ENCODE peak calls at places on chromosomes 2 and 18, in six cellular contexts. One of them, this sample, is unnamed.

GRCh38 chr18:42274488-42275137 is 319.6 kb downstream of the PIK3C3 start:
- DNase-seq in neuronal stem cell: no peak
- DNase-seq in H1: no peak
- DNase-seq in mesendoderm: peak
- DNase-seq in IMR-90: peak
- DNase-seq in H9: peak
- DNase-seq in this sample: peak

GRCh38 chr18:76709659-76710645 is 112.4 kb upstream of the ZNF236 start:
- DNase-seq in neuronal stem cell: peak
- DNase-seq in H1: peak
- DNase-seq in mesendoderm: peak
- DNase-seq in IMR-90: peak
- DNase-seq in H9: peak
- DNase-seq in this sample: peak

GRCh38 chr2:219300022-219300421 is 9.2 kb downstream of the PTPRN start:
- DNase-seq in neuronal stem cell: no peak
- DNase-seq in H1: no peak
- DNase-seq in mesendoderm: no peak
- DNase-seq in IMR-90: no peak
- DNase-seq in H9: no peak
- DNase-seq in this sample: no peak

GRCh38 chr2:71934595-71935263 is 212.9 kb downstream of the CYP26B1 start:
- DNase-seq in neuronal stem cell: no peak
- DNase-seq in H1: no peak
- DNase-seq in mesendoderm: peak
- DNase-seq in IMR-90: no peak
- DNase-seq in H9: no peak
- DNase-seq in this sample: no peak

GRCh38 chr2:203804766-203805484 is 62.6 kb upstream of the CTLA4 start:
- DNase-seq in neuronal stem cell: no peak
- DNase-seq in H1: no peak
- DNase-seq in mesendoderm: no peak
- DNase-seq in IMR-90: peak
- DNase-seq in H9: no peak
- DNase-seq in this sample: no peak

GRCh38 chr2:43324589-43325447 is 98.4 kb upstream of the ZFP36L2 start:
- DNase-seq in neuronal stem cell: no peak
- DNase-seq in H1: no peak
- DNase-seq in mesendoderm: no peak
- DNase-seq in IMR-90: no peak
- DNase-seq in H9: no peak
- DNase-seq in this sample: peak

GRCh38 chr18:75811156-75811555 is 383.7 kb upstream of the SMIM21 start:
- DNase-seq in neuronal stem cell: no peak
- DNase-seq in H1: no peak
- DNase-seq in mesendoderm: peak
- DNase-seq in IMR-90: no peak
- DNase-seq in H9: no peak
- DNase-seq in this sample: no peak

GRCh38 chr2:61006486-61007105 is 10.9 kb upstream of the PEX13 start:
- DNase-seq in neuronal stem cell: no peak
- DNase-seq in H1: no peak
- DNase-seq in mesendoderm: no peak
- DNase-seq in IMR-90: no peak
- DNase-seq in H9: no peak
- DNase-seq in this sample: no peak

GRCh38 chr2:231533086-231533776 is 3.0 kb upstream of the NMUR1 start:
- DNase-seq in neuronal stem cell: no peak
- DNase-seq in H1: no peak
- DNase-seq in mesendoderm: peak
- DNase-seq in IMR-90: no peak
- DNase-seq in H9: no peak
- DNase-seq in this sample: no peak

GRCh38 chr18:78696698-78697435 is 282.8 kb upstream of the SALL3 start:
- DNase-seq in neuronal stem cell: no peak
- DNase-seq in H1: no peak
- DNase-seq in mesendoderm: no peak
- DNase-seq in IMR-90: no peak
- DNase-seq in H9: no peak
- DNase-seq in this sample: no peak

GRCh38 chr2:204503869-204504268 is 41.4 kb upstream of the PARD3B start:
- DNase-seq in neuronal stem cell: no peak
- DNase-seq in H1: no peak
- DNase-seq in mesendoderm: no peak
- DNase-seq in IMR-90: peak
- DNase-seq in H9: no peak
- DNase-seq in this sample: peak

GRCh38 chr2:27647289-27647688 is 16.1 kb downstream of the SUPT7L start:
- DNase-seq in neuronal stem cell: no peak
- DNase-seq in H1: no peak
- DNase-seq in mesendoderm: no peak
- DNase-seq in IMR-90: peak
- DNase-seq in H9: no peak
- DNase-seq in this sample: no peak

GRCh38 chr2:129763190-129763846 is 216.1 kb upstream of the RAB6C start:
- DNase-seq in neuronal stem cell: no peak
- DNase-seq in H1: no peak
- DNase-seq in mesendoderm: no peak
- DNase-seq in IMR-90: no peak
- DNase-seq in H9: peak
- DNase-seq in this sample: no peak

GRCh38 chr2:238136820-238137537 is 1.5 kb upstream of the KLHL30 start:
- DNase-seq in neuronal stem cell: no peak
- DNase-seq in H1: no peak
- DNase-seq in mesendoderm: no peak
- DNase-seq in IMR-90: peak
- DNase-seq in H9: no peak
- DNase-seq in this sample: peak

GRCh38 chr2:173766537-173767289 is 198.5 kb downstream of the SP3 start:
- DNase-seq in neuronal stem cell: no peak
- DNase-seq in H1: no peak
- DNase-seq in mesendoderm: no peak
- DNase-seq in IMR-90: no peak
- DNase-seq in H9: no peak
- DNase-seq in this sample: no peak

GRCh38 chr2:176638167-176639015 is 369.1 kb downstream of the MTX2 start:
- DNase-seq in neuronal stem cell: peak
- DNase-seq in H1: no peak
- DNase-seq in mesendoderm: peak
- DNase-seq in IMR-90: peak
- DNase-seq in H9: peak
- DNase-seq in this sample: peak

GRCh38 chr2:231278868-231279267 is 80.4 kb downstream of the ARMC9 start:
- DNase-seq in neuronal stem cell: no peak
- DNase-seq in H1: no peak
- DNase-seq in mesendoderm: no peak
- DNase-seq in IMR-90: no peak
- DNase-seq in H9: no peak
- DNase-seq in this sample: no peak

GRCh38 chr2:232058063-232058877 is 96.8 kb downstream of the DIS3L2 start:
- DNase-seq in neuronal stem cell: no peak
- DNase-seq in H1: no peak
- DNase-seq in mesendoderm: no peak
- DNase-seq in IMR-90: no peak
- DNase-seq in H9: no peak
- DNase-seq in this sample: no peak

GRCh38 chr2:224930990-224931389 is 111.3 kb downstream of the DOCK10 start:
- DNase-seq in neuronal stem cell: no peak
- DNase-seq in H1: no peak
- DNase-seq in mesendoderm: peak
- DNase-seq in IMR-90: no peak
- DNase-seq in H9: no peak
- DNase-seq in this sample: no peak

GRCh38 chr18:8116346-8117007 is 492.8 kb upstream of the RAB12 start:
- DNase-seq in neuronal stem cell: no peak
- DNase-seq in H1: no peak
- DNase-seq in mesendoderm: peak
- DNase-seq in IMR-90: peak
- DNase-seq in H9: no peak
- DNase-seq in this sample: peak

GRCh38 chr2:70753978-70754377 is 14.0 kb downstream of the ADD2 start:
- DNase-seq in neuronal stem cell: no peak
- DNase-seq in H1: no peak
- DNase-seq in mesendoderm: no peak
- DNase-seq in IMR-90: no peak
- DNase-seq in H9: no peak
- DNase-seq in this sample: no peak

GRCh38 chr2:104768694-104769093 is 85.2 kb upstream of the POU3F3 start:
- DNase-seq in neuronal stem cell: no peak
- DNase-seq in H1: no peak
- DNase-seq in mesendoderm: no peak
- DNase-seq in IMR-90: no peak
- DNase-seq in H9: no peak
- DNase-seq in this sample: no peak

GRCh38 chr2:74281141-74281540 is 62.1 kb downstream of the SLC4A5 start:
- DNase-seq in neuronal stem cell: no peak
- DNase-seq in H1: no peak
- DNase-seq in mesendoderm: no peak
- DNase-seq in IMR-90: no peak
- DNase-seq in H9: no peak
- DNase-seq in this sample: no peak

GRCh38 chr2:129864719-129865118 is 114.7 kb upstream of the RAB6C start:
- DNase-seq in neuronal stem cell: no peak
- DNase-seq in H1: no peak
- DNase-seq in mesendoderm: no peak
- DNase-seq in IMR-90: no peak
- DNase-seq in H9: no peak
- DNase-seq in this sample: no peak

GRCh38 chr2:207950063-207950760 is 75.1 kb downstream of the PLEKHM3 start:
- DNase-seq in neuronal stem cell: no peak
- DNase-seq in H1: no peak
- DNase-seq in mesendoderm: no peak
- DNase-seq in IMR-90: no peak
- DNase-seq in H9: no peak
- DNase-seq in this sample: no peak

GRCh38 chr2:69561041-69561550 is 82.4 kb downstream of the AAK1 start:
- DNase-seq in neuronal stem cell: no peak
- DNase-seq in H1: no peak
- DNase-seq in mesendoderm: no peak
- DNase-seq in IMR-90: peak
- DNase-seq in H9: no peak
- DNase-seq in this sample: no peak

GRCh38 chr18:59300676-59301285 is 17.7 kb downstream of the CPLX4 start:
- DNase-seq in neuronal stem cell: no peak
- DNase-seq in H1: no peak
- DNase-seq in mesendoderm: no peak
- DNase-seq in IMR-90: no peak
- DNase-seq in H9: no peak
- DNase-seq in this sample: no peak

GRCh38 chr2:10357770-10358169 is 55.1 kb downstream of the HPCAL1 start:
- DNase-seq in neuronal stem cell: no peak
- DNase-seq in H1: no peak
- DNase-seq in mesendoderm: no peak
- DNase-seq in IMR-90: no peak
- DNase-seq in H9: no peak
- DNase-seq in this sample: no peak

GRCh38 chr2:48941908-48942307 is 186.4 kb upstream of the LHCGR start:
- DNase-seq in neuronal stem cell: no peak
- DNase-seq in H1: no peak
- DNase-seq in mesendoderm: no peak
- DNase-seq in IMR-90: no peak
- DNase-seq in H9: no peak
- DNase-seq in this sample: no peak

GRCh38 chr18:7958081-7958896 is 391.2 kb downstream of the PTPRM start:
- DNase-seq in neuronal stem cell: no peak
- DNase-seq in H1: no peak
- DNase-seq in mesendoderm: no peak
- DNase-seq in IMR-90: peak
- DNase-seq in H9: no peak
- DNase-seq in this sample: no peak

GRCh38 chr2:112881217-112882000 is 29.6 kb upstream of the IL37 start:
- DNase-seq in neuronal stem cell: no peak
- DNase-seq in H1: no peak
- DNase-seq in mesendoderm: peak
- DNase-seq in IMR-90: peak
- DNase-seq in H9: no peak
- DNase-seq in this sample: peak

GRCh38 chr18:11147962-11148654 is 1.3 kb downstream of the PIEZO2 start:
- DNase-seq in neuronal stem cell: no peak
- DNase-seq in H1: no peak
- DNase-seq in mesendoderm: peak
- DNase-seq in IMR-90: no peak
- DNase-seq in H9: peak
- DNase-seq in this sample: peak
- H2BK15ac ChIP-seq in neuronal stem cell: peak
- H2BK15ac ChIP-seq in H1: peak
- H2BK15ac ChIP-seq in mesendoderm: no peak
- H2BK15ac ChIP-seq in IMR-90: no peak
- H2BK15ac ChIP-seq in H9: no peak
- H2BK15ac ChIP-seq in this sample: no peak

GRCh38 chr18:67618061-67618460 is 101.5 kb upstream of the DSEL start:
- DNase-seq in neuronal stem cell: no peak
- DNase-seq in H1: no peak
- DNase-seq in mesendoderm: no peak
- DNase-seq in IMR-90: no peak
- DNase-seq in H9: no peak
- DNase-seq in this sample: no peak
- H2BK15ac ChIP-seq in neuronal stem cell: no peak
- H2BK15ac ChIP-seq in H1: no peak
- H2BK15ac ChIP-seq in mesendoderm: no peak
- H2BK15ac ChIP-seq in IMR-90: no peak
- H2BK15ac ChIP-seq in H9: no peak
- H2BK15ac ChIP-seq in this sample: no peak

GRCh38 chr2:30382995-30383394 is 64.1 kb upstream of the LCLAT1 start:
- DNase-seq in neuronal stem cell: no peak
- DNase-seq in H1: no peak
- DNase-seq in mesendoderm: no peak
- DNase-seq in IMR-90: no peak
- DNase-seq in H9: no peak
- DNase-seq in this sample: no peak
- H2BK15ac ChIP-seq in neuronal stem cell: no peak
- H2BK15ac ChIP-seq in H1: no peak
- H2BK15ac ChIP-seq in mesendoderm: no peak
- H2BK15ac ChIP-seq in IMR-90: no peak
- H2BK15ac ChIP-seq in H9: no peak
- H2BK15ac ChIP-seq in this sample: no peak

GRCh38 chr2:216617159-216617815 is 15.9 kb upstream of the IGFBP2 start:
- DNase-seq in neuronal stem cell: no peak
- DNase-seq in H1: no peak
- DNase-seq in mesendoderm: no peak
- DNase-seq in IMR-90: no peak
- DNase-seq in H9: no peak
- DNase-seq in this sample: no peak

GRCh38 chr2:216618785-216619184 is 14.4 kb upstream of the IGFBP2 start:
- DNase-seq in neuronal stem cell: no peak
- DNase-seq in H1: no peak
- DNase-seq in mesendoderm: peak
- DNase-seq in IMR-90: no peak
- DNase-seq in H9: peak
- DNase-seq in this sample: no peak

GRCh38 chr2:216621292-216621691 is 11.9 kb upstream of the IGFBP2 start:
- DNase-seq in neuronal stem cell: no peak
- DNase-seq in H1: no peak
- DNase-seq in mesendoderm: no peak
- DNase-seq in IMR-90: no peak
- DNase-seq in H9: no peak
- DNase-seq in this sample: no peak

GRCh38 chr2:216620806-216621205 is 12.4 kb upstream of the IGFBP2 start:
- DNase-seq in neuronal stem cell: no peak
- DNase-seq in H1: no peak
- DNase-seq in mesendoderm: no peak
- DNase-seq in IMR-90: peak
- DNase-seq in H9: no peak
- DNase-seq in this sample: no peak

GRCh38 chr2:216619411-216620393 is 13.5 kb upstream of the IGFBP2 start:
- DNase-seq in neuronal stem cell: no peak
- DNase-seq in H1: no peak
- DNase-seq in mesendoderm: peak
- DNase-seq in IMR-90: peak
- DNase-seq in H9: peak
- DNase-seq in this sample: peak
- H2BK15ac ChIP-seq in neuronal stem cell: no peak
- H2BK15ac ChIP-seq in H1: no peak
- H2BK15ac ChIP-seq in mesendoderm: no peak
- H2BK15ac ChIP-seq in IMR-90: no peak
- H2BK15ac ChIP-seq in H9: no peak
- H2BK15ac ChIP-seq in this sample: no peak